ENCODE peak calls at places on chromosomes 3 and 15, in five cellular contexts. One of them, this sample, is unnamed.

GRCh38 chr3:60955034-60955433 is 296.2 kb downstream of the FHIT start:
- DNase-seq in CD4-positive, alpha-beta memory T cell: no peak
- DNase-seq in body of pancreas: no peak
- DNase-seq in sigmoid colon: no peak
- DNase-seq in right atrium auricular region: no peak
- DNase-seq in this sample: no peak

GRCh38 chr15:52217186-52217585 is 26.0 kb upstream of the GNB5 start:
- DNase-seq in CD4-positive, alpha-beta memory T cell: no peak
- DNase-seq in sigmoid colon: no peak
- DNase-seq in right atrium auricular region: no peak
- DNase-seq in body of pancreas: peak
- DNase-seq in this sample: no peak

GRCh38 chr3:155270063-155270462 is 23.4 kb downstream of the STRIT1 start:
- DNase-seq in sigmoid colon: no peak
- DNase-seq in body of pancreas: no peak
- DNase-seq in right atrium auricular region: no peak
- DNase-seq in CD4-positive, alpha-beta memory T cell: no peak
- DNase-seq in this sample: no peak

GRCh38 chr3:156431334-156432121 is 123.4 kb downstream of the SSR3 start:
- DNase-seq in right atrium auricular region: no peak
- DNase-seq in CD4-positive, alpha-beta memory T cell: no peak
- DNase-seq in sigmoid colon: no peak
- DNase-seq in body of pancreas: no peak
- DNase-seq in this sample: no peak

GRCh38 chr3:11459147-11459837 is 184.4 kb downstream of the VGLL4 start:
- DNase-seq in right atrium auricular region: no peak
- DNase-seq in sigmoid colon: no peak
- DNase-seq in CD4-positive, alpha-beta memory T cell: no peak
- DNase-seq in body of pancreas: no peak
- DNase-seq in this sample: no peak

GRCh38 chr3:188472331-188472730 is 318.4 kb downstream of the LPP start:
- DNase-seq in CD4-positive, alpha-beta memory T cell: no peak
- DNase-seq in sigmoid colon: no peak
- DNase-seq in right atrium auricular region: no peak
- DNase-seq in body of pancreas: no peak
- DNase-seq in this sample: no peak

GRCh38 chr15:40932146-40932545 is 3.0 kb downstream of the DLL4 start:
- DNase-seq in body of pancreas: no peak
- DNase-seq in sigmoid colon: no peak
- DNase-seq in CD4-positive, alpha-beta memory T cell: no peak
- DNase-seq in right atrium auricular region: no peak
- DNase-seq in this sample: no peak

GRCh38 chr15:90037961-90038633 is 37.0 kb downstream of the ZNF710 start:
- DNase-seq in sigmoid colon: peak
- DNase-seq in right atrium auricular region: no peak
- DNase-seq in CD4-positive, alpha-beta memory T cell: peak
- DNase-seq in body of pancreas: no peak
- DNase-seq in this sample: peak

GRCh38 chr3:138747229-138747628 is 87.5 kb downstream of the PIK3CB start:
- DNase-seq in sigmoid colon: no peak
- DNase-seq in CD4-positive, alpha-beta memory T cell: no peak
- DNase-seq in right atrium auricular region: no peak
- DNase-seq in body of pancreas: no peak
- DNase-seq in this sample: no peak

GRCh38 chr3:170307998-170308398 is 49.5 kb upstream of the SKIL start:
- DNase-seq in right atrium auricular region: no peak
- DNase-seq in body of pancreas: peak
- DNase-seq in CD4-positive, alpha-beta memory T cell: no peak
- DNase-seq in sigmoid colon: no peak
- DNase-seq in this sample: peak

GRCh38 chr3:132318451-132318850 is 1.2 kb downstream of the ACP3 start:
- DNase-seq in CD4-positive, alpha-beta memory T cell: no peak
- DNase-seq in sigmoid colon: no peak
- DNase-seq in right atrium auricular region: no peak
- DNase-seq in body of pancreas: no peak
- DNase-seq in this sample: no peak

GRCh38 chr3:64238971-64239667 is 13.9 kb upstream of the PRICKLE2 start:
- DNase-seq in body of pancreas: peak
- DNase-seq in right atrium auricular region: peak
- DNase-seq in sigmoid colon: peak
- DNase-seq in CD4-positive, alpha-beta memory T cell: no peak
- DNase-seq in this sample: peak

GRCh38 chr3:42277676-42278075 is 11.7 kb upstream of the CCK start:
- DNase-seq in sigmoid colon: no peak
- DNase-seq in body of pancreas: no peak
- DNase-seq in CD4-positive, alpha-beta memory T cell: no peak
- DNase-seq in right atrium auricular region: no peak
- DNase-seq in this sample: no peak

GRCh38 chr15:33448961-33449611 is 138.3 kb downstream of the RYR3 start:
- DNase-seq in sigmoid colon: no peak
- DNase-seq in body of pancreas: peak
- DNase-seq in CD4-positive, alpha-beta memory T cell: no peak
- DNase-seq in right atrium auricular region: no peak
- DNase-seq in this sample: no peak

GRCh38 chr3:37707428-37708372 is 154.0 kb upstream of the CTDSPL start:
- DNase-seq in CD4-positive, alpha-beta memory T cell: no peak
- DNase-seq in sigmoid colon: no peak
- DNase-seq in body of pancreas: no peak
- DNase-seq in right atrium auricular region: no peak
- DNase-seq in this sample: no peak

GRCh38 chr3:165753560-165753959 is 83.7 kb downstream of the BCHE start:
- DNase-seq in CD4-positive, alpha-beta memory T cell: no peak
- DNase-seq in body of pancreas: no peak
- DNase-seq in right atrium auricular region: no peak
- DNase-seq in sigmoid colon: no peak
- DNase-seq in this sample: peak

GRCh38 chr15:43854801-43855200 is 28.0 kb downstream of the WDR76 start:
- DNase-seq in CD4-positive, alpha-beta memory T cell: no peak
- DNase-seq in body of pancreas: no peak
- DNase-seq in sigmoid colon: no peak
- DNase-seq in right atrium auricular region: no peak
- DNase-seq in this sample: no peak

GRCh38 chr3:147413712-147414325 is 4.7 kb downstream of the ZIC1 start:
- DNase-seq in right atrium auricular region: no peak
- DNase-seq in CD4-positive, alpha-beta memory T cell: no peak
- DNase-seq in sigmoid colon: no peak
- DNase-seq in body of pancreas: no peak
- DNase-seq in this sample: peak

GRCh38 chr3:171458857-171459129 is 1.4 kb downstream of the TNIK start:
- DNase-seq in right atrium auricular region: no peak
- DNase-seq in CD4-positive, alpha-beta memory T cell: no peak
- DNase-seq in sigmoid colon: no peak
- DNase-seq in body of pancreas: no peak
- DNase-seq in this sample: no peak

GRCh38 chr3:129058441-129059194 is 2.0 kb upstream of the GP9 start:
- DNase-seq in sigmoid colon: no peak
- DNase-seq in CD4-positive, alpha-beta memory T cell: peak
- DNase-seq in body of pancreas: peak
- DNase-seq in right atrium auricular region: no peak
- DNase-seq in this sample: no peak
- H3K27ac ChIP-seq in sigmoid colon: no peak
- H3K27ac ChIP-seq in CD4-positive, alpha-beta memory T cell: no peak
- H3K27ac ChIP-seq in body of pancreas: peak
- H3K27ac ChIP-seq in right atrium auricular region: no peak
- H3K27ac ChIP-seq in this sample: no peak

GRCh38 chr15:66679657-66680108 is 22.4 kb upstream of the SMAD6 start:
- DNase-seq in CD4-positive, alpha-beta memory T cell: no peak
- DNase-seq in right atrium auricular region: no peak
- DNase-seq in body of pancreas: no peak
- DNase-seq in sigmoid colon: no peak
- DNase-seq in this sample: peak

GRCh38 chr15:66680502-66680901 is 21.5 kb upstream of the SMAD6 start:
- DNase-seq in body of pancreas: no peak
- DNase-seq in right atrium auricular region: no peak
- DNase-seq in sigmoid colon: no peak
- DNase-seq in CD4-positive, alpha-beta memory T cell: no peak
- DNase-seq in this sample: no peak

GRCh38 chr15:66677336-66677735 is 24.7 kb upstream of the SMAD6 start:
- DNase-seq in right atrium auricular region: no peak
- DNase-seq in body of pancreas: no peak
- DNase-seq in sigmoid colon: no peak
- DNase-seq in CD4-positive, alpha-beta memory T cell: no peak
- DNase-seq in this sample: no peak

GRCh38 chr15:66681395-66681794 is 20.6 kb upstream of the SMAD6 start:
- DNase-seq in CD4-positive, alpha-beta memory T cell: no peak
- DNase-seq in right atrium auricular region: no peak
- DNase-seq in body of pancreas: no peak
- DNase-seq in sigmoid colon: no peak
- DNase-seq in this sample: no peak

GRCh38 chr15:66679043-66679656 is 22.9 kb upstream of the SMAD6 start:
- DNase-seq in sigmoid colon: no peak
- DNase-seq in CD4-positive, alpha-beta memory T cell: no peak
- DNase-seq in body of pancreas: no peak
- DNase-seq in right atrium auricular region: no peak
- DNase-seq in this sample: no peak
- H3K27ac ChIP-seq in sigmoid colon: no peak
- H3K27ac ChIP-seq in CD4-positive, alpha-beta memory T cell: no peak
- H3K27ac ChIP-seq in body of pancreas: no peak
- H3K27ac ChIP-seq in right atrium auricular region: peak
- H3K27ac ChIP-seq in this sample: peak

GRCh38 chr3:48141225-48142137 is 46.7 kb downstream of the CDC25A start:
- DNase-seq in right atrium auricular region: no peak
- DNase-seq in body of pancreas: no peak
- DNase-seq in sigmoid colon: no peak
- DNase-seq in CD4-positive, alpha-beta memory T cell: no peak
- DNase-seq in this sample: no peak
- H3K27ac ChIP-seq in right atrium auricular region: no peak
- H3K27ac ChIP-seq in body of pancreas: no peak
- H3K27ac ChIP-seq in sigmoid colon: no peak
- H3K27ac ChIP-seq in CD4-positive, alpha-beta memory T cell: no peak
- H3K27ac ChIP-seq in this sample: no peak

GRCh38 chr15:59247364-59247763 is 40.7 kb downstream of the LDHAL6B start:
- DNase-seq in right atrium auricular region: no peak
- DNase-seq in body of pancreas: peak
- DNase-seq in CD4-positive, alpha-beta memory T cell: peak
- DNase-seq in sigmoid colon: no peak
- DNase-seq in this sample: peak
- H3K27ac ChIP-seq in right atrium auricular region: no peak
- H3K27ac ChIP-seq in body of pancreas: no peak
- H3K27ac ChIP-seq in CD4-positive, alpha-beta memory T cell: no peak
- H3K27ac ChIP-seq in sigmoid colon: no peak
- H3K27ac ChIP-seq in this sample: no peak

GRCh38 chr3:29926391-29926790 is 645.5 kb downstream of the RBMS3 start:
- DNase-seq in CD4-positive, alpha-beta memory T cell: no peak
- DNase-seq in body of pancreas: no peak
- DNase-seq in right atrium auricular region: no peak
- DNase-seq in sigmoid colon: no peak
- DNase-seq in this sample: no peak

GRCh38 chr3:29925150-29925549 is 644.3 kb downstream of the RBMS3 start:
- DNase-seq in sigmoid colon: no peak
- DNase-seq in CD4-positive, alpha-beta memory T cell: no peak
- DNase-seq in right atrium auricular region: no peak
- DNase-seq in body of pancreas: no peak
- DNase-seq in this sample: no peak

GRCh38 chr3:29919551-29919950 is 638.7 kb downstream of the RBMS3 start:
- DNase-seq in sigmoid colon: no peak
- DNase-seq in right atrium auricular region: no peak
- DNase-seq in CD4-positive, alpha-beta memory T cell: no peak
- DNase-seq in body of pancreas: no peak
- DNase-seq in this sample: no peak

DNA sequence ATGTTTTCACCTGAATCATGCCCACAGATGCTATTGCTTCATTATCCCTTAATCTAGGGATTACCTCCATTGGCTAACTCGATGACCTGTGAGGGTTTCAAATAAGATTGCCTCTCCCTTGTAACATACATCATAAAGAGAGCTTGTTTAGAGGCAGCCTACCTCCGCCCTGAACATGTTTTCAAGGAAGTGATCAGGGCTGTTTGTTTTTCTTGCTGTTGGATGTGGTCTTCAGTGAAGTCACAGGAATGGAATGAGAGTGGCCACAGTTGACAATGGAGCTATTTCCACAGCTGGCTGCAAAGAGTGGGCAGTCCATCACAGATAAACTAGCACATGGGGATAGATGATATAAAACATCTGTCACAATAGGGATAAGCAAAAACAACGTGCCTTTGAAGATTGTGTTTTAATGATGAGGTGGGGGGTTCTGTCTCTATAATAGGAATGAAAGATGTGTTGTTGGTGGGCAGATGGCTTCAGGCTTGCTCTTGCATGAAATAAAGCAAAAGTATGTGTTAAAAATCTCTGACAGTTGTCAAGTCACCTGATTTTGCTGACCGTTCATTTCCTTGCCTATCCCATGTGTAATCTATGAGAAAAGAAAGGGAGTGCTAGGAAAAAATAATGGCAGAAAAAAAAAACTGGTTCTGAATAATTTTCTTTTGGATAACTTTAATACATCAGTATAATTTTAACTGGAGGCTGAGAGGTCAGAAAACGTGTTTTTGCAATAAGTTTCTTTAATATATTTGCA is 642.3 kb downstream of the RBMS3 start:
- DNase-seq in body of pancreas: no peak
- DNase-seq in right atrium auricular region: peak
- DNase-seq in sigmoid colon: peak
- DNase-seq in CD4-positive, alpha-beta memory T cell: no peak
- DNase-seq in this sample: peak
- H3K27ac ChIP-seq in body of pancreas: no peak
- H3K27ac ChIP-seq in right atrium auricular region: peak
- H3K27ac ChIP-seq in sigmoid colon: no peak
- H3K27ac ChIP-seq in CD4-positive, alpha-beta memory T cell: no peak
- H3K27ac ChIP-seq in this sample: peak

GRCh38 chr3:196572389-196572788 is 3.9 kb downstream of the FBXO45 start:
- DNase-seq in right atrium auricular region: no peak
- DNase-seq in sigmoid colon: no peak
- DNase-seq in body of pancreas: no peak
- DNase-seq in CD4-positive, alpha-beta memory T cell: no peak
- DNase-seq in this sample: no peak

GRCh38 chr3:196568246-196569002 is at the start of the genes FBXO45 and WDR53:
- DNase-seq in CD4-positive, alpha-beta memory T cell: peak
- DNase-seq in sigmoid colon: peak
- DNase-seq in body of pancreas: peak
- DNase-seq in right atrium auricular region: peak
- DNase-seq in this sample: peak

GRCh38 chr3:196563721-196564225 is 4.6 kb downstream of the WDR53 start:
- DNase-seq in sigmoid colon: no peak
- DNase-seq in body of pancreas: no peak
- DNase-seq in right atrium auricular region: no peak
- DNase-seq in CD4-positive, alpha-beta memory T cell: peak
- DNase-seq in this sample: peak

GRCh38 chr3:196569003-196569516 is 600 bp downstream of the FBXO45 start:
- DNase-seq in sigmoid colon: peak
- DNase-seq in CD4-positive, alpha-beta memory T cell: peak
- DNase-seq in right atrium auricular region: no peak
- DNase-seq in body of pancreas: peak
- DNase-seq in this sample: peak
- H3K27ac ChIP-seq in sigmoid colon: peak
- H3K27ac ChIP-seq in CD4-positive, alpha-beta memory T cell: peak
- H3K27ac ChIP-seq in right atrium auricular region: peak
- H3K27ac ChIP-seq in body of pancreas: peak
- H3K27ac ChIP-seq in this sample: no peak

This sample was measured in brain microvascular endothelial cell.